ENCODE peak calls at places on chromosomes 5 and 9, in nine cellular contexts. N is activated naive CD4-positive, alpha-beta T cell; R is AG10803; V is kidney tubule cell; G is HS-5; Y is cerebellar cortex; L is activated CD4-positive, alpha-beta T cell treated with anti-CD3 and anti-CD28 coated beads, Interleukin-2, amount 50 U/mL, for 1 hour; J is immature natural killer cell; X is stimulated activated naive B cell treated with anti-CD40 and anti-IgM and Interleukin-4, amounts not matched to agents 10 μg/mL and 1 μg/mL and 100 μg/mL, for 72 hours. B is an unnamed sample.

GRCh38 chr5:123807177-123807900 is 295.4 kb downstream of the CSNK1G3 start:
- DNase-seq in J (no peak), Y (peak; percentile 44), G (no peak), X (no peak), N (no peak), R (peak; percentile 58), V (peak; percentile 42), L (no peak), B (no peak)

GRCh38 chr5:75457691-75458090 is 53.7 kb downstream of the CERT1 start:
- DNase-seq in R (no peak), N (no peak), J (no peak), X (no peak), G (no peak), L (no peak), Y (no peak), V (no peak), B (no peak)

GRCh38 chr9:69078069-69078468 is 42.5 kb downstream of the FXN start:
- DNase-seq in G (no peak), N (no peak), V (no peak), X (no peak), L (no peak), J (no peak), R (no peak), Y (no peak), B (no peak)

GRCh38 chr5:136374003-136374402 is 8.7 kb upstream of the TRPC7 start:
- DNase-seq in R (no peak), V (peak; percentile 69), X (no peak), Y (peak; percentile 23), J (no peak), N (no peak), G (peak; percentile 19), L (no peak), B (peak; percentile 71)

GRCh38 chr5:61000887-61001286 is 55.9 kb downstream of the NDUFAF2 start:
- DNase-seq in Y (peak; percentile 17), N (no peak), G (no peak), X (no peak), J (no peak), V (peak; percentile 9), L (no peak), R (peak; percentile 38), B (no peak)

GRCh38 chr5:132557425-132557805 is 638 bp downstream of the RAD50 start:
- DNase-seq in L (peak; percentile 7), Y (peak; percentile 47), X (no peak), R (peak; percentile 48), V (peak; percentile 76), J (no peak), N (no peak), G (peak; percentile 10), B (peak; percentile 65)

GRCh38 chr9:22307013-22307711 is 139.5 kb upstream of the DMRTA1 start:
- DNase-seq in V (peak; percentile 82), X (no peak), R (peak; percentile 64), J (no peak), L (no peak), Y (peak; percentile 28), G (peak; percentile 38), N (no peak), B (no peak)

GRCh38 chr9:93577045-93577939 is 908 bp downstream of the PHF2 start:
- DNase-seq in X (no peak), N (no peak), L (no peak), G (no peak), R (peak; percentile 29), J (peak; percentile 27), Y (peak; percentile 31), V (peak; percentile 20), B (no peak)

GRCh38 chr5:77486344-77486962 is 5.7 kb downstream of the WDR41 start:
- DNase-seq in R (no peak), G (no peak), X (no peak), V (no peak), Y (no peak), J (no peak), L (no peak), N (no peak), B (no peak)

GRCh38 chr5:174555726-174556125 is 168.7 kb upstream of the MSX2 start:
- DNase-seq in G (no peak), Y (no peak), X (no peak), L (no peak), J (no peak), V (no peak), N (no peak), R (no peak), B (no peak)

GRCh38 chr5:176533894-176534611 is 3.1 kb downstream of the RNF44 start:
- DNase-seq in V (peak; percentile 53), N (no peak), J (peak; percentile 70), R (no peak), X (no peak), L (peak; percentile 49), G (no peak), Y (peak; percentile 32), B (no peak)

GRCh38 chr9:107685901-107686300 is 196.3 kb upstream of the KLF4 start:
- DNase-seq in N (no peak), G (no peak), Y (no peak), X (no peak), V (no peak), J (no peak), R (peak; percentile 28), L (no peak), B (no peak)

GRCh38 chr9:137371966-137372651 is 50.9 kb downstream of the EXD3 start:
- DNase-seq in L (no peak), X (no peak), J (no peak), G (no peak), V (no peak), N (no peak), Y (no peak), R (no peak), B (no peak)

GRCh38 chr9:77738932-77739331 is 90.8 kb upstream of the GNA14 start:
- DNase-seq in V (no peak), G (no peak), R (no peak), J (no peak), L (no peak), Y (no peak), N (no peak), X (no peak), B (no peak)

GRCh38 chr9:129263836-129264235 is 85.8 kb upstream of the IER5L start:
- DNase-seq in G (no peak), R (no peak), N (no peak), J (no peak), L (no peak), X (no peak), Y (no peak), V (no peak), B (no peak)

GRCh38 chr5:109619661-109620060 is 70.1 kb upstream of the MAN2A1 start:
- DNase-seq in G (no peak), X (no peak), N (no peak), R (no peak), L (no peak), V (no peak), Y (no peak), J (no peak), B (no peak)

GRCh38 chr5:35012796-35013195 is 35.0 kb downstream of the AGXT2 start:
- DNase-seq in R (no peak), J (no peak), L (no peak), Y (peak; percentile 6), N (no peak), G (no peak), X (no peak), V (no peak), B (no peak)

GRCh38 chr5:134106991-134107701 is 7.3 kb upstream of the TCF7 start:
- DNase-seq in L (no peak), X (no peak), N (no peak), J (no peak), V (no peak), Y (no peak), G (no peak), R (no peak), B (no peak)

GRCh38 chr5:34496258-34496657 is 159.9 kb upstream of the RAI14 start:
- DNase-seq in G (no peak), V (no peak), N (no peak), Y (no peak), L (no peak), J (no peak), X (no peak), R (peak; percentile 37), B (no peak)

GRCh38 chr5:161763571-161763970 is 78.0 kb downstream of the GABRA6 start:
- DNase-seq in X (no peak), G (no peak), J (no peak), Y (no peak), R (no peak), V (no peak), L (no peak), N (no peak), B (no peak)

GRCh38 chr5:9774472-9775079 is 144.4 kb upstream of the TAS2R1 start:
- DNase-seq in J (no peak), G (no peak), N (no peak), X (no peak), V (peak; percentile 41), R (peak; percentile 85), Y (peak; percentile 44), L (no peak), B (peak; percentile 8)

GRCh38 chr9:133680250-133680975 is 44.2 kb downstream of the DBH start:
- DNase-seq in V (no peak), N (no peak), G (no peak), L (no peak), X (no peak), R (no peak), J (no peak), Y (no peak), B (no peak)

GRCh38 chr9:114098021-114098659 is 952 bp downstream of the KIF12 start:
- DNase-seq in R (no peak), G (no peak), Y (no peak), V (peak; percentile 86), X (no peak), J (no peak), L (no peak), N (no peak), B (no peak)

GRCh38 chr5:40383719-40384651 is 295.7 kb upstream of the PTGER4 start:
- DNase-seq in V (peak; percentile 91), L (no peak), J (no peak), G (peak; percentile 56), Y (no peak), X (peak; percentile 41), N (no peak), R (peak; percentile 66), B (peak; percentile 21)

GRCh38 chr5:53027913-53028312 is 38.8 kb downstream of the ITGA2 start:
- DNase-seq in J (no peak), Y (no peak), L (no peak), G (peak; percentile 58), R (peak; percentile 75), N (no peak), V (peak; percentile 72), X (no peak), B (peak; percentile 80)